ENCODE peak calls at places on chromosomes 6 and 20, in four cellular contexts. R is breast epithelium, J is transverse colon, C is Peyer's patch. S is an unnamed sample.

GRCh38 chr6:117483645-117484016 is 1.2 kb downstream of the DCBLD1 start:
- DNase-seq in J (peak; percentile 12), C (no peak), R (no peak), S (peak; percentile 22)

GRCh38 chr20:48683467-48684175 is 144.2 kb downstream of the PREX1 start:
- DNase-seq in C (no peak), R (no peak), J (no peak), S (no peak)

GRCh38 chr6:1802495-1803395 is 193.0 kb downstream of the FOXC1 start:
- DNase-seq in C (no peak), J (no peak), R (no peak), S (no peak)

GRCh38 chr6:162620067-162620466 is 107.5 kb downstream of the PRKN start:
- DNase-seq in J (no peak), C (no peak), R (no peak), S (no peak)

GRCh38 chr6:130240232-130240631 is 17.5 kb upstream of the SAMD3 start:
- DNase-seq in J (no peak), R (no peak), C (no peak), S (no peak)

GRCh38 chr6:74320076-74320475 is 624.1 kb downstream of the CD109 start:
- DNase-seq in R (no peak), J (no peak), C (no peak), S (no peak)

GRCh38 chr6:47247227-47247797 is 62.4 kb downstream of the TNFRSF21 start:
- DNase-seq in C (peak; percentile 53), J (no peak), R (no peak), S (peak; percentile 71)

GRCh38 chr6:2714359-2714895 is 36.3 kb downstream of the MYLK4 start:
- DNase-seq in R (no peak), C (no peak), J (no peak), S (no peak)

GRCh38 chr20:13877789-13878188 is 93.0 kb downstream of the NDUFAF5 start:
- DNase-seq in J (no peak), C (no peak), R (no peak), S (no peak)

GRCh38 chr6:27753668-27754407 is 158.4 kb downstream of the OR2B2 start:
- DNase-seq in C (peak; percentile 80), R (no peak), J (peak; percentile 79), S (peak; percentile 91)

GRCh38 chr6:149451361-149452061 is 33.3 kb downstream of the ZC3H12D start:
- DNase-seq in C (peak; percentile 75), J (peak; percentile 82), R (no peak), S (peak; percentile 55)

GRCh38 chr6:121686611-121687023 is 251.2 kb downstream of the GJA1 start:
- DNase-seq in C (no peak), J (no peak), R (no peak), S (no peak)

GRCh38 chr6:110814488-110815259 is 595 bp downstream of the CDK19 start:
- DNase-seq in J (peak; percentile 61), C (peak; percentile 77), R (peak; percentile 53), S (peak; percentile 75)

GRCh38 chr20:44180814-44181213 is 6.2 kb downstream of the JPH2 start:
- DNase-seq in R (no peak), C (no peak), J (peak; percentile 34), S (no peak)

GRCh38 chr6:56484669-56485068 is 158.0 kb downstream of the DST start:
- DNase-seq in J (no peak), C (no peak), R (no peak), S (no peak)

GRCh38 chr6:108168980-108169800 is 3.4 kb downstream of the NR2E1 start:
- DNase-seq in C (no peak), J (no peak), R (no peak), S (peak; percentile 32)

GRCh38 chr6:135064586-135064985 is 10.0 kb upstream of the HBS1L start:
- DNase-seq in C (no peak), R (no peak), J (no peak), S (no peak)

GRCh38 chr6:165580139-165580538 is 82.9 kb downstream of the PDE10A start:
- DNase-seq in R (no peak), J (no peak), C (no peak), S (no peak)

GRCh38 chr6:143747347-143747842 is 69.6 kb downstream of the PHACTR2 start:
- DNase-seq in J (no peak), R (no peak), C (no peak), S (peak; percentile 38)

GRCh38 chr6:36679043-36679821 is 718 bp downstream of the CDKN1A start:
- DNase-seq in C (peak; percentile 78), R (peak; percentile 68), J (peak; percentile 69), S (peak; percentile 67)

GRCh38 chr6:87103977-87104601 is 9.2 kb upstream of the CGA start:
- DNase-seq in R (no peak), C (no peak), J (no peak), S (no peak)

GRCh38 chr6:131597448-131597847 is 24.4 kb downstream of the ARG1 start:
- DNase-seq in R (no peak), J (no peak), C (no peak), S (peak; percentile 17)

GRCh38 chr6:97094376-97094775 is 169.8 kb downstream of the KLHL32 start:
- DNase-seq in R (no peak), C (no peak), J (no peak), S (no peak)

GRCh38 chr20:58892932-58893224 is 40.4 kb downstream of the GNAS start:
- DNase-seq in R (no peak), J (no peak), C (no peak), S (peak; percentile 62)

GRCh38 chr6:130617658-130618057 is 209.5 kb upstream of the SMLR1 start:
- DNase-seq in J (no peak), R (no peak), C (no peak), S (no peak)

GRCh38 chr6:166514196-166514595 is 72.3 kb downstream of the RAMACL start:
- DNase-seq in R (no peak), C (peak; percentile 32), J (no peak), S (no peak)

GRCh38 chr6:77462359-77463307 is 658 bp downstream of the HTR1B start:
- DNase-seq in R (no peak), C (no peak), J (no peak), S (peak; percentile 55)

GRCh38 chr6:43986177-43986825 is 141.0 kb downstream of the MRPL14 start:
- DNase-seq in C (no peak), J (no peak), R (no peak), S (peak; percentile 90)

GRCh38 chr20:33657704-33658095 is 4.4 kb upstream of the C20orf144 start:
- DNase-seq in R (no peak), C (no peak), J (no peak), S (no peak)

GRCh38 chr6:16311763-16312162 is 73.4 kb downstream of the GMPR start:
- DNase-seq in C (no peak), R (no peak), J (no peak), S (no peak)

GRCh38 chr6:35051997-35052583 is 89.0 kb downstream of the TCP11 start:
- DNase-seq in C (no peak), R (no peak), J (no peak), S (no peak)

GRCh38 chr6:135880066-135880972 is 28.8 kb downstream of the PDE7B start:
- DNase-seq in J (peak; percentile 14), R (no peak), C (peak; percentile 75), S (no peak)

GRCh38 chr6:16921399-16922110 is 160.3 kb upstream of the ATXN1 start:
- DNase-seq in J (no peak), R (no peak), C (no peak), S (no peak)

GRCh38 chr20:57680934-57681914 is 28.6 kb downstream of the PMEPA1 start:
- DNase-seq in R (no peak), C (peak; percentile 73), J (peak; percentile 51), S (no peak)

GRCh38 chr20:46182271-46182670 is 64.2 kb downstream of the CD40 start:
- DNase-seq in J (no peak), R (no peak), C (no peak), S (no peak)

GRCh38 chr6:33417903-33418689 is at the start of gene CUTA:
- DNase-seq in C (peak; percentile 100), J (peak; percentile 99), R (peak; percentile 99), S (peak; percentile 100)

GRCh38 chr6:33421344-33421643 is 1.4 kb downstream of the SYNGAP1 start:
- DNase-seq in R (no peak), C (no peak), J (no peak), S (no peak)

GRCh38 chr6:33418690-33419291 is 884 bp upstream of the CUTA start:
- DNase-seq in R (no peak), C (no peak), J (no peak), S (peak; percentile 38)

GRCh38 chr6:33420493-33421343 is 853 bp downstream of the SYNGAP1 start:
- DNase-seq in J (no peak), R (no peak), C (no peak), S (peak; percentile 87)

DNA sequence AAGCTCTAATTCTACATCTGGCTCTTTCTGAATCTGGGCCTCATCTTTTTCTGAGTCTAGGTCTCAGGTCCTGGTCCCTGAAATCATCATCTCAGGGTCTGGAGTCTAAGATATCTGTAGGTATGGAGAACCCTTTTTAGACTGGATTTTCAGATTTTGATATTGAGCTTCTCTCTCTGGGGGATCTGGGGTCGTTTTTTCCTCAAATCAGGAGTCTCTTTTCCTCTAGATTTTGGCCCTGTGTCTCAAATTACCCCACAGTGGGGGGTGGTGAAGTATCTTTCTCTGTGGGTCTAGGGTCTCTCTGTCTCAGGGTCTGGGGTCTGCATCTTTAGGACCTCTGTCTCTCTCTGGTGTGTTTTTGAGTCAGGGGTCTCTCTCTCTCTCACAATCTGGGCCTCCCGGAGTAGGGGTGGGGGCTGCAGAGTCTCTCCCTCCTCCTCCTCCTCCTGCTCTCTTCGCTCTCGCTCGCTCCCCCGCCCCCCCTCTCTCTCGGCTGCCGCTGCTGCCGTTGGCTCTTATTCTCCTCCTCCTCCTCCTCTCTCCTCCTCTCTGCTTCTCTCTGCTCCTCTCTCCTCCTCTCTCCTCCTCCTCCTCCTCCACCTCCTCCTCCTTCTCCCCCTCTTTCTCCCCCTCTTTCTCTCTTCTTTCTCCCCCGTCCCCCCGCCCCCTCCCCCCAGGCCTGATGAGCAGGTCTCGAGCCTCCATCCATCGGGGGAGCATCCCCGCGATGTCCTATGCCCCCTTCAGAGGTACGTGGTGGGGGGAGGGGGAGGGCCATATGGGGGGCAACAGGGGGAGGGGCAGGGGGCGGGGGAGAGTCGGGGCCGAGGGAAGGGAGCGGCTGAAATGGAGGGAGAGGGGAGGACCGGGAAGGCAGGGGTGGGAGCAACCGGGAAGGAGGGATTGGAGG is at the start of gene SYNGAP1:
- DNase-seq in R (no peak), C (no peak), J (peak; percentile 58), S (peak; percentile 58)
- TF ChIP-seq POLR2A in R (no peak), C (no peak), J (no peak), S (peak; percentile 21)

GRCh38 chr20:6053776-6054688 is at the start of gene LRRN4:
- DNase-seq in J (no peak), R (no peak), C (no peak), S (no peak)
- TF ChIP-seq POLR2A in J (no peak), R (no peak), C (no peak), S (no peak)

GRCh38 chr6:26205161-26205624 is 118.0 kb downstream of the HFE start:
- DNase-seq in R (peak; percentile 82), J (peak; percentile 89), C (peak; percentile 94), S (peak; percentile 94)
- TF ChIP-seq POLR2A in R (peak; percentile 43), J (peak; percentile 66), C (peak; percentile 58), S (peak; percentile 89)

DNA sequence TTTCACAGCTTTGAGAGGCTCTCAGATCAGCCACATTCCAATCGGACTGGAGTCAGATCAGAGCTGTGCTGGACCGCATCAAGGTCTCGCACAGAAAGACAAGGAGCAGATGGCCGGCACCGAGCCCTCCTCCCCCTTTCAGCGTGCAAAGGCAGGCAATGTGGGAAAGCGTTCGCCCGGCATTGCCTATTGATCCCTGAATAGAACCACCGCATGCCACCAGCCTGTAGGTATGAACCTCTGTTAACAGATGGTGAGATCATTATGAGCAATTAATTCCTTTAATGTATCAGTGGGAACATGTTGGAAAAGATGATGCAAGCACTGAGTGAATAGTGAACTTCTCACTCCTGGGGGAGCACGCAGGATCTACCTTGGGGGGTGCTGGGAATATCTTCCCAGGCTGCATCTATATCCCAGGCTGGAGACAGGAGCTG is 117.5 kb upstream of the ID4 start:
- DNase-seq in R (no peak), C (no peak), J (no peak), S (no peak)
- TF ChIP-seq POLR2A in R (no peak), C (no peak), J (no peak), S (no peak)

S was measured in erythroblast.